ENCODE peak calls at places on chromosome 16, in eight cellular contexts. Y, G, S, U, C, L, E and N are unnamed samples.

GRCh38 chr16:87895641-87896141 is 26.4 kb upstream of the SLC7A5 start:
- DNase-seq in Y (no peak), G (no peak), S (peak; percentile 34), U (no peak), C (no peak), L (no peak), E (no peak), N (no peak)

GRCh38 chr16:89613101-89613953 is at the start of gene DPEP1:
- DNase-seq in Y (no peak), G (no peak), S (no peak), U (no peak), C (no peak), L (no peak), E (no peak), N (no peak)

GRCh38 chr16:4067262-4068001 is 48.8 kb downstream of the ADCY9 start:
- DNase-seq in Y (no peak), G (no peak), S (no peak), U (no peak), C (no peak), L (no peak), E (no peak), N (no peak)

GRCh38 chr16:20879175-20880053 is 20.7 kb downstream of the DCUN1D3 start:
- DNase-seq in Y (no peak), G (no peak), S (no peak), U (no peak), C (peak; percentile 80), L (no peak), E (no peak), N (no peak)

GRCh38 chr16:28898266-28898665 is 20.0 kb downstream of the ATP2A1 start:
- DNase-seq in Y (no peak), G (no peak), S (no peak), U (no peak), C (no peak), L (no peak), E (no peak), N (no peak)

GRCh38 chr16:27431773-27432599 is 30.0 kb downstream of the IL21R start:
- DNase-seq in Y (no peak), G (no peak), S (no peak), U (no peak), C (no peak), L (no peak), E (no peak), N (no peak)

GRCh38 chr16:71360378-71360777 is 1.9 kb downstream of the CALB2 start:
- DNase-seq in Y (no peak), G (peak; percentile 75), S (no peak), U (no peak), C (peak; percentile 42), L (no peak), E (no peak), N (no peak)

GRCh38 chr16:11379420-11379819 is 34.2 kb downstream of the RMI2 start:
- DNase-seq in Y (no peak), G (peak; percentile 38), S (no peak), U (no peak), C (no peak), L (no peak), E (no peak), N (no peak)

GRCh38 chr16:259814-260253 is 15.9 kb downstream of the RGS11 start:
- DNase-seq in Y (no peak), G (no peak), S (no peak), U (no peak), C (no peak), L (no peak), E (no peak), N (no peak)

GRCh38 chr16:69561901-69562300 is 3.9 kb upstream of the NFAT5 start:
- DNase-seq in Y (no peak), G (no peak), S (no peak), U (no peak), C (no peak), L (no peak), E (no peak), N (no peak)

GRCh38 chr16:74557275-74557674 is 49.6 kb downstream of the GLG1 start:
- DNase-seq in Y (no peak), G (no peak), S (no peak), U (no peak), C (no peak), L (no peak), E (no peak), N (no peak)

GRCh38 chr16:8458481-8458880 is 131.8 kb downstream of the TMEM114 start:
- DNase-seq in Y (no peak), G (no peak), S (no peak), U (no peak), C (no peak), L (no peak), E (no peak), N (no peak)

GRCh38 chr16:89828199-89828869 is at the start of gene SPIRE2:
- DNase-seq in Y (peak; percentile 77), G (peak; percentile 80), S (peak; percentile 68), U (no peak), C (peak; percentile 77), L (peak; percentile 55), E (peak; percentile 70), N (no peak)

GRCh38 chr16:63613701-63614100 is 1508.2 kb downstream of the CDH11 start:
- DNase-seq in Y (no peak), G (no peak), S (no peak), U (no peak), C (peak; percentile 84), L (no peak), E (no peak), N (no peak)

GRCh38 chr16:26301516-26301915 is 609.8 kb downstream of the HS3ST4 start:
- DNase-seq in Y (no peak), G (no peak), S (no peak), U (no peak), C (no peak), L (no peak), E (no peak), N (no peak)

GRCh38 chr16:228151-228855 is 946 bp downstream of the LUC7L start:
- DNase-seq in Y (no peak), G (no peak), S (no peak), U (no peak), C (no peak), L (no peak), E (no peak), N (no peak)

GRCh38 chr16:13962232-13962631 is 42.3 kb downstream of the ERCC4 start:
- DNase-seq in Y (no peak), G (no peak), S (no peak), U (no peak), C (no peak), L (no peak), E (no peak), N (no peak)

GRCh38 chr16:10992112-10992511 is 47.7 kb downstream of the CLEC16A start:
- DNase-seq in Y (no peak), G (no peak), S (no peak), U (no peak), C (no peak), L (no peak), E (no peak), N (no peak)

DNA sequence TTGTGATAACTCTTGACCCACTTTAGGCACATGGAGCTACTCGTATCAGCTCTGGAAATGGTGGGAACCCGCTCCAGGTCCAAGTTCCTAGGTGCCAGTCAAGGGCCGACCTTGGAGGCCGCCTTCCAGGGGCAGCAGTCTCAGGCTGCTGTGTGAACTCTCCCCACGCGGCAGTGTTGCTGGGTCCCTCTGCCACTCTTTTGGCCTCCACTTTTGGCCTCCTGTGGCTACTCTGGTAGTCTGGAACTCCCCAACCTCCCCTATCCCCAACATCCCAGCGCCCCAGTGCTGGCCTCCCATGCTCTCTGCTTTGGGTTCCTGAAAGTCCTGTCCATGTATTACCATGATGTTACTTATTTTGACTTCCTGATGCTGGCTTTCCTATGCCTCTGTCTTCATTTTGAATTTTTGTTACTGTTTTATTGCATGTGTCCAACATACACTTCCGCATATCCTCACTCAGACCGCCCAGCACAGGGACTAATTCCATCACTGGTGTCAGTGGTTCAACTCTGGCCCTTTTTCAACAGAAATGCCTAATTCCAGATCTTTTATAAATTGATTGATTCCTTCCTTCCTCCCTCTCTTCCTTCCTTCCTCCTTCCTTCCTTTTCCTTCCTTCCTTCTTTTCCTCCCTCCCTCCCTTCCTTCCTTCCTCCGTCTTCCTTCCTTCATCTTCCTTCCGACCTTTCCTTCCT is 44.1 kb downstream of the COX4I1 start:
- DNase-seq in Y (no peak), G (no peak), S (no peak), U (no peak), C (no peak), L (no peak), E (no peak), N (no peak)
- H3K27me3 ChIP-seq in Y (peaks cover 23% of the 10 kb centered on the region), G (peaks cover 12% of the 10 kb centered on the region), S (peaks cover 3% of the 10 kb centered on the region), U (peaks cover 5% of the 10 kb centered on the region), C (no peaks in the 10 kb centered on the region), L (peaks cover 5% of the 10 kb centered on the region), E (peaks cover 4% of the 10 kb centered on the region), N (no peaks in the 10 kb centered on the region)

DNA sequence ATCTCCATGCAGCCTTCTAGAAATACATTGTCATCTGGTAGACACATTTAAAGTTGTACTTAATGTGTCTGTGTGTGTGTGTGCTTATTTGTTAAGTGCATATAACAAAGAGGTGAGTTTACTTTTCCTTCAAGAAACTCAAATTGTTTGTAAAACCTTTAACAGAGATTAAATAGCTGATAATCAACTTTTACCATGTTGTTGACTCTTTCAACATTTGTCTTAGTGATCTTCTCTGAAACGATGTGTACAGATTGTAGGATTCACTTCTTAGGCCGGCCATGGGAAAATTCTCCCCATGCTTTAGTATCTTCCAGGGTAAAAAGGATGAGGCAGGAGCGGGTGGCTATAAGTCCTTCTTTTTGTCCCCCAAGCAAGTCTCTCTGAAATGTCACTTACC is 292.9 kb upstream of the MAF start:
- DNase-seq in Y (no peak), G (no peak), S (no peak), U (no peak), C (no peak), L (peak; percentile 25), E (no peak), N (no peak)
- TF ChIP-seq POLR2A in Y (no peak), G (no peak), S (no peak), U (no peak), C (no peak), L (no peak), E (no peak), N (no peak)

DNA sequence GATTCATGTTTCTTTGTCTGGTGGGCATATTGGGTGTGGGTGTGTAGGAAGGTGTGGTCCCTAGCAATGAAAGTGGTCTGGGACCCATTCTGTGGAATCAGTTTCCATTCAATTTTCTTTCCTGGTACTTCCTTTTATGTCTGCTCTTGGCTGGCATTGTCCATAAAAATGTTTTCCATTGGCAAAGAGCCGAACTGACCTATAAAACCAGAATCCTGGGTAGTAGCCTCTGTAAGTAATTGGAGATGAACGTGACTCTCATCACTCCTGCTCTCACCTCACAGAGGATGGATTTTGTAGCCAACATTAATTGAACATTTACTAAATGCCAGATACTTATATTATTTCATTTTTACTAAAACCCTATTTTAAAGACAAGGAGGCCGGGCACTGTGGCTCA is 66.5 kb upstream of the IRX3 start:
- DNase-seq in Y (no peak), G (no peak), S (no peak), U (no peak), C (no peak), L (peak; percentile 35), E (no peak), N (no peak)
- H3K4me3 ChIP-seq in Y (no peak overlapping the region), G (no peak overlapping the region), S (no peak overlapping the region), U (no peak overlapping the region), C (no peak overlapping the region), L (no peak overlapping the region), E (no peak overlapping the region), N (no peak overlapping the region)

DNA sequence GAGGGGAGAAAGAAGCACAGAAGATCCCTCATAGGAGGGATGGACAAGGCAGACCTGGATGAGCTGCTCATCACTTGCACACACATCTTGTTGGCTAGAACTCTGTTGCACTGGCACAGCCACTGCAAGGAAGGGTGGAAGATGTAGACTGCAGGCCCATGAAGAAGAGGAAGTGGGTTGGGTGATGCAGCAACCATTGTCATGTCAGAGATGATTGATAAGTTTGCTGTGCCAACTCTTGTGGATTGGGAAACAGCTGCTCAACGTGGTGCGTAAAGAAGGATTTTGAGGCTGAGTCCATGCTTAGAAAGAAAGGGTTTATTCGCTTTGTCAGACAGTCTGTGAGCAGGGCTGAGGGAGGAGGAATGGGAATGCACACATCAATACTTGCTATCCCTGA is 161.4 kb upstream of the MPHOSPH6 start:
- DNase-seq in Y (no peak), G (no peak), S (no peak), U (no peak), C (no peak), L (no peak), E (no peak), N (no peak)
- H3K27me3 ChIP-seq in Y (no peaks in the 10 kb centered on the region), G (no peaks in the 10 kb centered on the region), S (no peaks in the 10 kb centered on the region), U (no peaks in the 10 kb centered on the region), C (no peaks in the 10 kb centered on the region), L (no peaks in the 10 kb centered on the region), E (no peaks in the 10 kb centered on the region), N (no peaks in the 10 kb centered on the region)